ENCODE peak calls at places on chromosomes 1 and 21, in nine cellular contexts. L, N, C, Z, B, I, J, K and D are unnamed samples. For H3K4me1, the result is how much of the 10 kb centered on the place peaks cover.

GRCh38 chr1:160139840-160140239 is 11.6 kb upstream of the ATP1A4 start:
- DNase-seq in B (no peak), K (no peak), L (no peak), J (no peak), Z (no peak), N (no peak), I (no peak), C (no peak), D (no peak)

GRCh38 chr21:43585924-43586411 is 73.3 kb downstream of the HSF2BP start:
- DNase-seq in C (no peak), I (peak), N (peak), Z (no peak), J (peak), B (peak), L (peak), K (no peak), D (peak)

GRCh38 chr1:167221126-167221803 is 579 bp downstream of the POU2F1 start:
- DNase-seq in L (peak), C (peak), Z (peak), J (no peak), N (no peak), I (peak), B (no peak), K (no peak), D (no peak)

GRCh38 chr1:192057766-192058165 is 100.5 kb upstream of the RGS18 start:
- DNase-seq in J (no peak), K (no peak), N (no peak), L (no peak), C (no peak), B (no peak), I (no peak), Z (no peak), D (no peak)

GRCh38 chr1:174225499-174226204 is 66.3 kb downstream of the RABGAP1L start:
- DNase-seq in B (no peak), C (no peak), Z (no peak), K (no peak), N (no peak), I (no peak), J (no peak), L (no peak), D (no peak)

GRCh38 chr1:101389547-101389929 is 152.7 kb downstream of the S1PR1 start:
- DNase-seq in K (no peak), C (no peak), B (no peak), L (no peak), Z (no peak), I (no peak), J (no peak), N (no peak), D (no peak)

GRCh38 chr1:37824001-37824400 is 16.0 kb upstream of the YRDC start:
- DNase-seq in Z (no peak), J (no peak), B (no peak), L (no peak), N (no peak), I (no peak), C (no peak), K (no peak), D (no peak)

GRCh38 chr1:33410091-33410701 is 20.7 kb downstream of the PHC2 start:
- DNase-seq in L (no peak), K (no peak), I (peak), C (no peak), B (no peak), N (no peak), J (no peak), Z (no peak), D (no peak)

GRCh38 chr1:55723001-55723400 is 507.8 kb upstream of the USP24 start:
- DNase-seq in B (no peak), J (no peak), L (no peak), K (no peak), N (no peak), Z (no peak), C (no peak), I (no peak), D (no peak)

GRCh38 chr1:107669996-107670395 is 295.0 kb downstream of the VAV3 start:
- DNase-seq in N (peak), L (peak), K (peak), C (no peak), J (no peak), Z (no peak), I (no peak), B (no peak), D (no peak)

GRCh38 chr1:207824691-207825090 is 72.8 kb downstream of the CD46 start:
- DNase-seq in J (no peak), Z (no peak), L (no peak), B (no peak), N (no peak), K (no peak), I (no peak), C (no peak), D (peak)

GRCh38 chr1:10211805-10212405 is 1.5 kb downstream of the KIF1B start:
- DNase-seq in N (no peak), K (no peak), I (no peak), L (no peak), C (no peak), J (no peak), Z (no peak), B (no peak), D (no peak)

GRCh38 chr1:156691665-156692408 is 13.5 kb downstream of the CRABP2 start:
- DNase-seq in B (peak), Z (no peak), N (no peak), L (no peak), K (no peak), C (peak), I (peak), J (peak), D (no peak)

GRCh38 chr1:19066248-19066873 is 109.9 kb upstream of the IFFO2 start:
- DNase-seq in L (no peak), C (no peak), I (no peak), B (no peak), K (no peak), Z (no peak), N (no peak), J (no peak), D (no peak)

GRCh38 chr1:162327144-162327790 is 49.4 kb downstream of the SPATA46 start:
- DNase-seq in N (no peak), K (no peak), B (no peak), Z (no peak), C (no peak), L (no peak), I (no peak), J (no peak), D (no peak)

GRCh38 chr21:21624674-21625073 is 626.5 kb downstream of the NCAM2 start:
- DNase-seq in K (no peak), I (no peak), B (no peak), Z (no peak), L (no peak), N (peak), C (no peak), J (no peak), D (no peak)

GRCh38 chr1:109771712-109772657 is 8.3 kb upstream of the EPS8L3 start:
- DNase-seq in C (peak), Z (no peak), K (peak), B (no peak), N (peak), I (no peak), J (no peak), L (peak), D (no peak)

GRCh38 chr1:31523012-31523411 is 53.3 kb upstream of the TINAGL1 start:
- DNase-seq in C (no peak), B (no peak), J (no peak), N (peak), I (no peak), K (no peak), L (no peak), Z (no peak), D (no peak)

GRCh38 chr1:183569801-183570200 is 20.5 kb downstream of the NCF2 start:
- DNase-seq in C (no peak), K (no peak), N (no peak), Z (no peak), I (no peak), J (no peak), L (no peak), B (peak), D (no peak)

GRCh38 chr21:29985866-29986265 is 46.1 kb upstream of the GRIK1 start:
- DNase-seq in Z (no peak), J (no peak), C (no peak), L (no peak), N (no peak), I (no peak), B (no peak), K (no peak), D (no peak)

GRCh38 chr1:42420911-42421585 is 34.8 kb downstream of the ZMYND12 start:
- DNase-seq in J (no peak), I (no peak), L (peak), B (no peak), K (no peak), Z (no peak), C (no peak), N (peak), D (no peak)

GRCh38 chr21:37877171-37877570 is 39.1 kb downstream of the KCNJ6 start:
- DNase-seq in L (no peak), I (no peak), K (no peak), Z (no peak), C (no peak), N (no peak), B (no peak), J (no peak), D (no peak)

GRCh38 chr1:244865028-244865371 is 657 bp upstream of the HNRNPU start:
- DNase-seq in K (no peak), C (no peak), L (peak), N (no peak), I (peak), Z (no peak), J (peak), B (peak), D (no peak)

GRCh38 chr1:145979746-145980435 is 15.4 kb downstream of the POLR3GL start:
- DNase-seq in B (no peak), I (no peak), N (peak), L (no peak), Z (peak), J (no peak), C (no peak), K (no peak), D (no peak)

GRCh38 chr1:84283381-84283780 is 18.1 kb upstream of the SAMD13 start:
- DNase-seq in J (no peak), L (no peak), B (no peak), K (no peak), I (no peak), Z (no peak), N (no peak), C (no peak), D (no peak)

GRCh38 chr1:158055854-158056253 is 62.4 kb downstream of the KIRREL1 start:
- DNase-seq in N (no peak), B (no peak), C (no peak), L (no peak), Z (no peak), J (peak), K (no peak), I (peak), D (peak)

GRCh38 chr1:184860535-184860934 is 105.9 kb upstream of the EDEM3 start:
- DNase-seq in C (no peak), J (no peak), B (no peak), I (no peak), K (no peak), Z (no peak), L (no peak), N (no peak), D (no peak)

GRCh38 chr21:43792406-43792805 is 3.0 kb downstream of the RRP1 start:
- DNase-seq in K (no peak), Z (no peak), C (no peak), N (no peak), B (no peak), L (no peak), J (no peak), I (no peak), D (no peak)

GRCh38 chr21:43834146-43834905 is 30.7 kb upstream of the AGPAT3 start:
- DNase-seq in B (no peak), K (no peak), Z (no peak), N (no peak), I (no peak), J (no peak), L (no peak), C (peak), D (no peak)

GRCh38 chr21:14877581-14878228 is 187.1 kb downstream of the NRIP1 start:
- DNase-seq in I (no peak), L (no peak), N (peak), J (no peak), B (no peak), Z (no peak), C (no peak), K (no peak), D (no peak)
- H3K4me1 ChIP-seq in I (under half), L (under half), N (under half), J (under half), B (half or more), Z (under half), C (under half), K (under half), D (under half)

DNA sequence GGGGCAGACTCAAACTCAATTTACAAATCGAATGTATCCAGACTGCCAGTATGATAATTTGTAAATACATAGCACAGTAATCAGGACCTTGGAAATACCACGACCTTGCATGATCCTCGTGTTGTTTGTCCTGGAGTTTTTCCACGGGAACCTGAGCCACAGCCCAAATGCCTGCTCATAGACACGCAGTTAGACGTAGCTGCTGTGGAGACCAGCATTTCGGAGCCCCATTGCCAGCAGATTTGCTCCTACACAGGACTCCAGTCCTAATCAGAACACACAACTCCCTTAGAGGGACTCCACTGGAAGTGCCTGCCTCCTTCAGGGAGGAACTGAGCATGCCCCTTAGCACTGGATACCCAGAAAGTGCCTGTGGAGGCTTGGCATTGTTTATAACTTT is 163.2 kb downstream of the GALNT2 start:
- DNase-seq in B (no peak), J (no peak), C (no peak), I (no peak), K (no peak), Z (no peak), L (no peak), N (no peak), D (no peak)
- H3K27ac ChIP-seq in B (no peak), J (no peak), C (no peak), I (no peak), K (peak), Z (no peak), L (no peak), N (no peak), D (no peak)

DNA sequence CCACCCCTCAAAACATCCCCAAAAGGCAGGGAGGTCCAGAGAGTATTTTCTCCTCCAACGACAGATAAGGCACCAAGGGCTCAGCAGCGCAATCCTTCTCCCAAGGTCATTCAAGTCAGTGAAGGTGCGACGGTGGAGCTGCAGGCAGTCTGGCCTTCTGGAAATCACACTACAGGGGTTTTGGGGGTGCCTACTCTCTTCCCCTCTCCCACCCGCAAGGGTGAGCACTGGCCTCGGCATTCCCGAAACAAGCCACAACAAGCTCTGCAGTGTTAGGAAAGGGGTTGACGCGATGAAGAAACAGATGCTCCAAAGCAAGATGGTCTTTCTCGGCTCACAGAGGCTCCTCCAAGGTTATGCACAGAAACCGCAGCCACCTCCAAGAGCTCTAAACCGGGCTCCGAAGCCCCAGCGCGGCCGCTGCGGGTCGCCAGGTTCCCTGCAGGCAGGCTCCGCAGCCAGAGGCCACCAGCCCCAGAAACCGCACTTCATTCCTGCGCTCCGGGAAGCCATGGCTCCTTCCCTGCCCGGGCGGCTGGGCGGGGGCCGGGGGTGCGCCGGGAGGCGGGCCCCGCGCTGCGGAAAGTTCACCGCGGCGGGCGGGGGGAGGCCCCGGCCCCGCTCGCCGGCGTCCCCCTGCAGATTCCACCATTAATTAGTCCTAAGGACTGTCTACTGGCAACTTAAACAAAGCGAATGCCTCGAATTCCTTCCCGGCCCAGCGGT is 1.1 kb downstream of the LUZP1 start:
- DNase-seq in I (peak), B (peak), Z (peak), N (peak), K (peak), C (peak), J (peak), L (peak), D (peak)
- H3K4me1 ChIP-seq in I (under half), B (under half), Z (under half), N (under half), K (half or more), C (half or more), J (under half), L (under half), D (under half)

DNA sequence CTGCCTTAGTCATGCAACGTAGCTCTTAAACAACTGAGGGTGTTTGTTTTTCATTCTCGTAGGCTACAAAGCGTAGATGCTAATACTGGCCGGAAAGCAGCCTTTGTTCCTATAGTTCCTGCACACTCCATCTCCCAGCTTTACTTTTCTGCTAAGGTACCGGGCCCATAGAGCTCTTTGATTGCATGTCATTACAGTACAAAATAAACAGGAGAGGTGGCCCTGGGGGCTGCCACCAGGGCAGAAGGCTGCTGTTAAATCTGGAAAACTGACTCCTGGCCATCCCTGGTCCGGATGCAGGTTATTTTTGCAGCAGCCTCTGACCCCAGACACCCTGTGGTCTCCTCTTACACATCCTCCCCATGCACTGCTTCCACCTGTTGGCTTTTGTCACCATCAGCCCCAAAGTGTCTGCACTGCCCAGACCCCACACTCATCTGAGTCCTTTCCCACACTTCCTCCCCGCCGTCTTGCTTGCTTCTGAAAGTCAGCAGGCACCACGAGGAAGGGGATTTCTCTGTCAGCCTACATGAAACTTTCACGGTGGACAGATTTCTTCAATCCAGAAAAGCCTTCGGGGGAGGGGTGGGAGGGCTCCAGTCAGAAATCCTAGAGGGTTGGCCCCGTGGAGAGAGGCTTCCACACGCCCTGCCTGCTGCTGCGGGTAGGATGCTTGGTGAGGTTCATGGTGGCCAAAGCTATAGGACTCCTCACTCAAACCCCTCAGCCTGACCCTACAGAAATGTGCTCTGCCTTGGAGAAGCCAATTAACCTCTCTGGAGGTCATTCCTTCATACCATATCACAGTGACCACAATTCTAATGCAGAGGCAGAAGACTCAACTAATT is 105.2 kb downstream of the TOMM20 start:
- DNase-seq in N (no peak), B (no peak), J (no peak), Z (no peak), K (no peak), L (no peak), C (no peak), I (peak), D (no peak)
- H3K27ac ChIP-seq in N (no peak), B (no peak), J (no peak), Z (no peak), K (no peak), L (no peak), C (no peak), I (no peak), D (no peak)

DNA sequence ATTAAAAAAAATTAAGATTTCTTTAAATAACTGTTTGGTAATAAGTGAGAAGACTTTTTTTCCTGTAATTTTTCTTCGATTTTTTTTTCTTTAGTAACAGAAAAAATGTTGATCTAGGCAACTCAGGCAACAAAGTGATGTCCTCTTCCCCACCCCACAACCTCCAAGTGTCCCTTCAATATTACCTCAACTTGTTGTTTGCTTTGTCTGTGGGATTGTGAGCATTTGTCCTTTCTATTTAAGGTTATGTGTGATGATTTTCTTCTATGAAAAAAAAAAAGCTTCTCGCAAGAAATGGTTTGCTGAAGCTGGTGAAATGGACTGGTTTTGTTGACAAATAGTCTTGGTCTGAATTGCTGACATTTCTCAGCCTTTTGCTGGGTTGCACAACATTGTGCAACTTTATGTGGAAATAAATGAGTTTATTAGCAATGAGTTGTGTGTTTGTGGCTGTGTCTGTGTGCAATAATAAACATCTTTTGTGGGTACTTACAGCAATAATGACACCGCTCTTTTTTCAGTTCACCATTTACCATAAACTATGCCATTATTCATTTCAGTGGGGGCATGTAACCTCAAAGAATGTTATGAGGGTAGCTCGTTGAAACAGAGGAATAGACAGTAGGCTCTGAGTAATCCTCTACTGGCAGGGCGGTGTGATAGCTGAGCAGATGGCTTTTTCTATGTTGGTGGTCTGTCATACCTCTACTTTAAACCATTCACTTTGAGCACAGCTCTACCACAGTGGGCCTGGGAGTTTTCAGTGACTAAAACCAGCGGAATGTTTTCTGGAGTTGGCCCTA is 218.4 kb downstream of the HLX start:
- DNase-seq in C (no peak), Z (no peak), K (no peak), N (no peak), B (no peak), I (no peak), L (no peak), J (no peak), D (no peak)
- H3K4me1 ChIP-seq in C (half or more), Z (under half), K (under half), N (under half), B (under half), I (under half), L (under half), J (under half), D (under half)